ENCODE peak calls at places on chromosomes 13 and 19, in six cellular contexts. One of them, this sample, is unnamed.

GRCh38 chr13:45196091-45196490 is 4.8 kb downstream of the KCTD4 start:
- DNase-seq in H1: no peak
- DNase-seq in HepG2: no peak
- DNase-seq in HCT116: no peak
- DNase-seq in K562: no peak
- DNase-seq in GM12878: no peak
- DNase-seq in this sample: no peak

GRCh38 chr19:41352609-41353465 is 885 bp downstream of the TGFB1 start:
- DNase-seq in HepG2: peak
- DNase-seq in K562: peak
- DNase-seq in H1: no peak
- DNase-seq in GM12878: no peak
- DNase-seq in HCT116: no peak
- DNase-seq in this sample: peak

GRCh38 chr13:37656247-37656940 is 57.8 kb upstream of the POSTN start:
- DNase-seq in GM12878: no peak
- DNase-seq in H1: no peak
- DNase-seq in HepG2: no peak
- DNase-seq in K562: no peak
- DNase-seq in HCT116: no peak
- DNase-seq in this sample: no peak

GRCh38 chr19:48398329-48399235 is 5.1 kb downstream of the GRIN2D start:
- DNase-seq in H1: peak
- DNase-seq in HCT116: peak
- DNase-seq in HepG2: peak
- DNase-seq in GM12878: no peak
- DNase-seq in K562: peak
- DNase-seq in this sample: peak

GRCh38 chr13:94858856-94859811 is 146.8 kb upstream of the SOX21 start:
- DNase-seq in HepG2: no peak
- DNase-seq in HCT116: no peak
- DNase-seq in H1: no peak
- DNase-seq in K562: no peak
- DNase-seq in GM12878: no peak
- DNase-seq in this sample: no peak

GRCh38 chr13:110593430-110594130 is 21.8 kb upstream of the NAXD start:
- DNase-seq in GM12878: no peak
- DNase-seq in H1: no peak
- DNase-seq in HCT116: peak
- DNase-seq in HepG2: peak
- DNase-seq in K562: peak
- DNase-seq in this sample: peak

GRCh38 chr13:71540098-71540497 is 326.9 kb downstream of the DACH1 start:
- DNase-seq in GM12878: no peak
- DNase-seq in H1: no peak
- DNase-seq in K562: no peak
- DNase-seq in HCT116: no peak
- DNase-seq in HepG2: no peak
- DNase-seq in this sample: no peak

GRCh38 chr13:49667773-49668172 is 23.5 kb downstream of the EBPL start:
- DNase-seq in GM12878: no peak
- DNase-seq in K562: no peak
- DNase-seq in HepG2: no peak
- DNase-seq in HCT116: no peak
- DNase-seq in H1: no peak
- DNase-seq in this sample: no peak

GRCh38 chr19:31418055-31418454 is 68.8 kb upstream of the TSHZ3 start:
- DNase-seq in HCT116: no peak
- DNase-seq in K562: no peak
- DNase-seq in GM12878: no peak
- DNase-seq in H1: no peak
- DNase-seq in HepG2: no peak
- DNase-seq in this sample: no peak

GRCh38 chr19:21474671-21475181 is 30.7 kb upstream of the ZNF429 start:
- DNase-seq in K562: no peak
- DNase-seq in HepG2: no peak
- DNase-seq in H1: peak
- DNase-seq in GM12878: no peak
- DNase-seq in HCT116: no peak
- DNase-seq in this sample: peak

GRCh38 chr13:50071399-50071798 is 56.2 kb downstream of the KCNRG start:
- DNase-seq in GM12878: no peak
- DNase-seq in HCT116: no peak
- DNase-seq in H1: no peak
- DNase-seq in HepG2: no peak
- DNase-seq in K562: no peak
- DNase-seq in this sample: peak

GRCh38 chr13:87661471-87661870 is 9.7 kb upstream of the SLITRK5 start:
- DNase-seq in HCT116: no peak
- DNase-seq in K562: no peak
- DNase-seq in H1: no peak
- DNase-seq in HepG2: no peak
- DNase-seq in GM12878: no peak
- DNase-seq in this sample: no peak

DNA sequence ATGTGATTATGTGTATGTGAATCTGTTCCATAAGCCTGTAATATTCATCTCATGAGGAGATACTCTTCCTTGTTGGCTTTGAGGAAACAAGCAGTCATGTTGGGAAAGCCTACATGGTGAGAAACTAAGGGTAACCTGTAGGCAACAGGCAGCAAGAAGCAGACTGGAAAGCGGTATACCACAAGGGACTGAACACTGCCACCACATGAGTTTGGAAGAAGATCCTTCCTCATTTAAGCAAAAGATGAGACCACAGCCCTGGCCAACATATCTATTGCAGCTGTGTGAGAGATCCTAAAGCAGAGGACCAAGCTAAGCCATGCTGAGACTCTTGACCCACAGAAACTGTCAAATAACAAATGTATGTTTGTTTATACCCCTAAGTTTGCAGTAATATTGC is 134.8 kb downstream of the B3GLCT start:
- DNase-seq in HepG2: no peak
- DNase-seq in GM12878: no peak
- DNase-seq in K562: no peak
- DNase-seq in HCT116: no peak
- DNase-seq in H1: no peak
- DNase-seq in this sample: no peak
- TF ChIP-seq JUND in HepG2: no peak
- TF ChIP-seq JUND in GM12878: no peak
- TF ChIP-seq JUND in K562: no peak
- TF ChIP-seq JUND in HCT116: no peak
- TF ChIP-seq JUND in H1: no peak
- TF ChIP-seq JUND in this sample: no peak

GRCh38 chr13:60986301-60986700 is 429.3 kb downstream of the PCDH20 start:
- DNase-seq in HepG2: no peak
- DNase-seq in K562: no peak
- DNase-seq in HCT116: no peak
- DNase-seq in GM12878: no peak
- DNase-seq in H1: no peak
- DNase-seq in this sample: no peak

GRCh38 chr13:60976367-60976766 is 439.3 kb downstream of the PCDH20 start:
- DNase-seq in GM12878: no peak
- DNase-seq in HCT116: no peak
- DNase-seq in K562: no peak
- DNase-seq in H1: no peak
- DNase-seq in HepG2: no peak
- DNase-seq in this sample: no peak

DNA sequence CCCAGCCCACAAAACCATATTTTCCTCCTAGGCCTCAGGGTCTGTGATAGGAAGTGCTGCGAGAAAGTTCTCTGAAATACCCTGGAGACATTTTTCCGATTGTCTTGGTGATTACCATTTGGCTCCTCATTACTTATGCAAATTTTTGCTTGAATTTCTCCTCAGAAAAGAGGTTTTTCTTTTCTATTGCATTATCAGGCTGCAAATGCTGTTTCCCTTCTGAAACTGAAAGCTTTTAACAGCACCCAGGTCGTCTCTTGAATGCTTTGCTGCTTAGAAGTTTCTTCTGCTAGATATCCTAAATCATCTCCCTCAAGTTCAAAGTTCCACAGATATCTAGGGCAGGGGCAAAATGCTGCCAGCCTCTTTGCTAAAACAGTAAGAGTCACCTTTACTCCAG is 434.2 kb downstream of the PCDH20 start:
- DNase-seq in HepG2: no peak
- DNase-seq in K562: no peak
- DNase-seq in HCT116: no peak
- DNase-seq in H1: no peak
- DNase-seq in GM12878: no peak
- DNase-seq in this sample: no peak
- H3K9ac ChIP-seq in HepG2: no peak
- H3K9ac ChIP-seq in K562: no peak
- H3K9ac ChIP-seq in HCT116: no peak
- H3K9ac ChIP-seq in H1: no peak
- H3K9ac ChIP-seq in GM12878: no peak
- H3K9ac ChIP-seq in this sample: no peak

DNA sequence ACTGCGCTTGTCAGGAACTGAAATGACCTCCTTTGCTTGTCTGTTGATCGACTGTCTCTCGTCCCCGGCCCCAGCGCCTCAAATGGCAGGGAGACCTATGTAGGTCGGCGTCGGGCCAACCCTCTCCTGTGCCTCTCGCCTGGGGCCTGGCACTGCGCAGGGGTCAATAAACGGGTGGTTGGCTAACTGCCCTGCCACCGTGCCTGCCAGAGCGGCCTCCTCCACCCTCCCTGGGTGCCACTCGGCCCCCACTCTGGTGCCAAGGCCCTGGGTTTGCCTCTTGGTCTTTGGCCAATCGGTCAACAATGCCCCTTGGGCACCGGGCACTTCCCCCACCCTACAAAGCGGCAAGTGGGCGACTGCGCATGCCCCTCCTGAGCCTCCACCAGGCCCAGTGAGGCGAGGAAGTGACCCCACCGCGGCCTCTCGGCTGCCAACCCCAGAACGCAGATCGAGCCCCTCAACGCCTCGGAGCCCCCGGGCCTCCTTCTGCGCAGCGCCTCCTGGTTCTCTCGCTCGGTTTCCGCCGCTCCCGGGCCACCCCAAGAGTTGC is 1.1 kb downstream of the KEAP1 start:
- DNase-seq in HCT116: no peak
- DNase-seq in GM12878: no peak
- DNase-seq in HepG2: peak
- DNase-seq in H1: no peak
- DNase-seq in K562: no peak
- DNase-seq in this sample: peak
- TF ChIP-seq JUND in HCT116: no peak
- TF ChIP-seq JUND in GM12878: no peak
- TF ChIP-seq JUND in HepG2: no peak
- TF ChIP-seq JUND in H1: no peak
- TF ChIP-seq JUND in K562: no peak
- TF ChIP-seq JUND in this sample: no peak

DNA sequence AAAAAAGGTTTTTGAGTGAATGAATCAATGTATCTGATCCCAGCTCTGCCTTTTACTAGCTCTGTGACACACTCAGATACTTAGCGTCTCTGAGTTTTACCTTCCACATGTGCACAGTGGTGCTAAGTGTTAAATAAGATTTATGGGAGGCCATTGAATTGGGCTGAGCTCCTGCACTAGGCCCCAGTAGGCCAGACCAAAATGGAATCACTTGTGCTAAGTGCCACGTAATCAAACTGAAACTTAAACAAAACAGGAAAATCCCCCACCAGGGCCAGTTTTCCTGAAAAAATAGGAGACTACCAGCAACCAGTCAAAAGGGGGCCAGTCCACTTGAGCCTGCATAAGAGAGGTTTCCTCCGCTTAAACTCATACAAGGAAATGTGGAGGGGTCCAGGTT is 40.9 kb downstream of the GJA3 start:
- DNase-seq in HepG2: no peak
- DNase-seq in K562: no peak
- DNase-seq in GM12878: no peak
- DNase-seq in H1: no peak
- DNase-seq in HCT116: no peak
- DNase-seq in this sample: no peak
- H3K9ac ChIP-seq in HepG2: peak
- H3K9ac ChIP-seq in K562: no peak
- H3K9ac ChIP-seq in GM12878: no peak
- H3K9ac ChIP-seq in H1: no peak
- H3K9ac ChIP-seq in HCT116: no peak
- H3K9ac ChIP-seq in this sample: no peak

GRCh38 chr19:35264281-35265125 is 4.3 kb upstream of the USF2 start:
- DNase-seq in GM12878: no peak
- DNase-seq in H1: no peak
- DNase-seq in K562: no peak
- DNase-seq in HCT116: no peak
- DNase-seq in HepG2: no peak
- DNase-seq in this sample: no peak

GRCh38 chr19:35261356-35262100 is 7.2 kb upstream of the USF2 start:
- DNase-seq in HCT116: no peak
- DNase-seq in HepG2: no peak
- DNase-seq in K562: no peak
- DNase-seq in H1: no peak
- DNase-seq in GM12878: no peak
- DNase-seq in this sample: no peak

GRCh38 chr19:35265126-35265995 is 3.4 kb upstream of the USF2 start:
- DNase-seq in HCT116: no peak
- DNase-seq in K562: no peak
- DNase-seq in GM12878: no peak
- DNase-seq in HepG2: no peak
- DNase-seq in H1: no peak
- DNase-seq in this sample: no peak

GRCh38 chr19:35260694-35261304 is 8.0 kb upstream of the USF2 start:
- DNase-seq in HCT116: no peak
- DNase-seq in H1: no peak
- DNase-seq in HepG2: no peak
- DNase-seq in GM12878: no peak
- DNase-seq in K562: no peak
- DNase-seq in this sample: no peak

GRCh38 chr19:35262101-35262761 is 6.5 kb upstream of the USF2 start:
- DNase-seq in HepG2: no peak
- DNase-seq in K562: no peak
- DNase-seq in H1: no peak
- DNase-seq in GM12878: no peak
- DNase-seq in HCT116: no peak
- DNase-seq in this sample: no peak
- TF ChIP-seq JUND in HepG2: no peak
- TF ChIP-seq JUND in K562: no peak
- TF ChIP-seq JUND in H1: no peak
- TF ChIP-seq JUND in GM12878: no peak
- TF ChIP-seq JUND in HCT116: no peak
- TF ChIP-seq JUND in this sample: no peak

GRCh38 chr19:44745386-44745831 is 3.1 kb upstream of the BCL3 start:
- DNase-seq in HCT116: peak
- DNase-seq in K562: peak
- DNase-seq in GM12878: no peak
- DNase-seq in HepG2: no peak
- DNase-seq in H1: no peak
- DNase-seq in this sample: no peak
- H3K9ac ChIP-seq in HCT116: peak
- H3K9ac ChIP-seq in K562: no peak
- H3K9ac ChIP-seq in GM12878: no peak
- H3K9ac ChIP-seq in HepG2: no peak
- H3K9ac ChIP-seq in H1: no peak
- H3K9ac ChIP-seq in this sample: no peak

GRCh38 chr19:19324059-19324755 is 3.6 kb downstream of the MAU2 start:
- DNase-seq in H1: no peak
- DNase-seq in K562: no peak
- DNase-seq in HCT116: no peak
- DNase-seq in GM12878: no peak
- DNase-seq in HepG2: no peak
- DNase-seq in this sample: no peak
- TF ChIP-seq JUND in H1: no peak
- TF ChIP-seq JUND in K562: no peak
- TF ChIP-seq JUND in HCT116: no peak
- TF ChIP-seq JUND in GM12878: no peak
- TF ChIP-seq JUND in HepG2: no peak
- TF ChIP-seq JUND in this sample: no peak